ENCODE peak calls at places on chromosomes 3 and 15, in four cellular contexts. One of them, this sample, is unnamed.

GRCh38 chr15:48796930-48797329 is 13.9 kb downstream of the CEP152 start:
- DNase-seq in heart right ventricle: no peak
- DNase-seq in thoracic aorta: no peak
- DNase-seq in neuronal stem cell: no peak
- DNase-seq in this sample: no peak

GRCh38 chr3:125163739-125164601 is 48.6 kb downstream of the SLC12A8 start:
- DNase-seq in heart right ventricle: no peak
- DNase-seq in thoracic aorta: no peak
- DNase-seq in neuronal stem cell: no peak
- DNase-seq in this sample: no peak

GRCh38 chr3:164208846-164209245 is 869.5 kb downstream of the SI start:
- DNase-seq in heart right ventricle: no peak
- DNase-seq in thoracic aorta: no peak
- DNase-seq in neuronal stem cell: no peak
- DNase-seq in this sample: no peak

GRCh38 chr3:126548556-126549466 is 9.9 kb downstream of the C3orf22 start:
- DNase-seq in heart right ventricle: no peak
- DNase-seq in thoracic aorta: no peak
- DNase-seq in neuronal stem cell: no peak
- DNase-seq in this sample: peak; percentile 5

GRCh38 chr3:115487972-115488371 is 135.3 kb upstream of the GAP43 start:
- DNase-seq in heart right ventricle: no peak
- DNase-seq in thoracic aorta: no peak
- DNase-seq in neuronal stem cell: no peak
- DNase-seq in this sample: no peak

GRCh38 chr3:119630562-119631329 is 29.6 kb downstream of the POPDC2 start:
- DNase-seq in heart right ventricle: no peak
- DNase-seq in thoracic aorta: no peak
- DNase-seq in neuronal stem cell: no peak
- DNase-seq in this sample: no peak

GRCh38 chr3:98974442-98974841 is 72.9 kb upstream of the DCBLD2 start:
- DNase-seq in heart right ventricle: no peak
- DNase-seq in thoracic aorta: no peak
- DNase-seq in neuronal stem cell: no peak
- DNase-seq in this sample: no peak

GRCh38 chr3:187986514-187986934 is 167.4 kb upstream of the LPP start:
- DNase-seq in heart right ventricle: no peak
- DNase-seq in thoracic aorta: no peak
- DNase-seq in neuronal stem cell: no peak
- DNase-seq in this sample: no peak

GRCh38 chr3:159829056-159829995 is 159.3 kb upstream of the IL12A start:
- DNase-seq in heart right ventricle: no peak
- DNase-seq in thoracic aorta: no peak
- DNase-seq in neuronal stem cell: no peak
- DNase-seq in this sample: no peak

GRCh38 chr3:61701019-61701418 is 139.6 kb downstream of the PTPRG start:
- DNase-seq in heart right ventricle: no peak
- DNase-seq in thoracic aorta: no peak
- DNase-seq in neuronal stem cell: no peak
- DNase-seq in this sample: no peak

GRCh38 chr3:60277376-60277800 is 973.9 kb downstream of the FHIT start:
- DNase-seq in heart right ventricle: no peak
- DNase-seq in thoracic aorta: no peak
- DNase-seq in neuronal stem cell: no peak
- DNase-seq in this sample: no peak

GRCh38 chr3:102114264-102114979 is 265.1 kb downstream of the NFKBIZ start:
- DNase-seq in heart right ventricle: no peak
- DNase-seq in thoracic aorta: no peak
- DNase-seq in neuronal stem cell: no peak
- DNase-seq in this sample: no peak

GRCh38 chr15:36688310-36689102 is 109.1 kb downstream of the CDIN1 start:
- DNase-seq in heart right ventricle: no peak
- DNase-seq in thoracic aorta: no peak
- DNase-seq in neuronal stem cell: no peak
- DNase-seq in this sample: no peak

GRCh38 chr15:65646486-65646885 is 24.7 kb downstream of the SLC24A1 start:
- DNase-seq in heart right ventricle: no peak
- DNase-seq in thoracic aorta: no peak
- DNase-seq in neuronal stem cell: no peak
- DNase-seq in this sample: no peak

GRCh38 chr15:26148461-26148860 is 285.3 kb upstream of the ATP10A start:
- DNase-seq in heart right ventricle: no peak
- DNase-seq in thoracic aorta: no peak
- DNase-seq in neuronal stem cell: no peak
- DNase-seq in this sample: no peak

GRCh38 chr3:127371846-127372245 is 84.0 kb upstream of the PRR20G start:
- DNase-seq in heart right ventricle: no peak
- DNase-seq in thoracic aorta: no peak
- DNase-seq in neuronal stem cell: no peak
- DNase-seq in this sample: no peak

GRCh38 chr15:38558714-38559059 is 5.9 kb downstream of the RASGRP1 start:
- DNase-seq in heart right ventricle: no peak
- DNase-seq in thoracic aorta: no peak
- DNase-seq in neuronal stem cell: no peak
- DNase-seq in this sample: no peak

GRCh38 chr15:50624616-50625168 is 61.9 kb downstream of the TRPM7 start:
- DNase-seq in heart right ventricle: no peak
- DNase-seq in thoracic aorta: no peak
- DNase-seq in neuronal stem cell: no peak
- DNase-seq in this sample: no peak

GRCh38 chr15:79184465-79184892 is 93.9 kb upstream of the RASGRF1 start:
- DNase-seq in heart right ventricle: peak; percentile 75
- DNase-seq in thoracic aorta: peak; percentile 27
- DNase-seq in neuronal stem cell: peak; percentile 75
- DNase-seq in this sample: peak; percentile 78

GRCh38 chr15:69475769-69476358 is 23.2 kb downstream of the RPLP1 start:
- DNase-seq in heart right ventricle: peak; percentile 73
- DNase-seq in thoracic aorta: peak; percentile 25
- DNase-seq in neuronal stem cell: peak; percentile 60
- DNase-seq in this sample: peak; percentile 83

GRCh38 chr15:84669726-84670125 is 11.7 kb upstream of the NMB start:
- DNase-seq in heart right ventricle: no peak
- DNase-seq in thoracic aorta: no peak
- DNase-seq in neuronal stem cell: no peak
- DNase-seq in this sample: no peak

GRCh38 chr3:49591615-49592014 is 37.3 kb downstream of the BSN start:
- DNase-seq in heart right ventricle: no peak
- DNase-seq in thoracic aorta: no peak
- DNase-seq in neuronal stem cell: no peak
- DNase-seq in this sample: no peak

GRCh38 chr15:51343466-51343865 is 2.0 kb downstream of the GLDN start:
- DNase-seq in heart right ventricle: no peak
- DNase-seq in thoracic aorta: no peak
- DNase-seq in neuronal stem cell: no peak
- DNase-seq in this sample: no peak

GRCh38 chr3:126887686-126888085 is 95.2 kb upstream of the PLXNA1 start:
- DNase-seq in heart right ventricle: no peak
- DNase-seq in thoracic aorta: no peak
- DNase-seq in neuronal stem cell: no peak
- DNase-seq in this sample: no peak

GRCh38 chr3:11601446-11602241 is 42.1 kb downstream of the VGLL4 start:
- DNase-seq in heart right ventricle: peak; percentile 75
- DNase-seq in thoracic aorta: peak; percentile 57
- DNase-seq in neuronal stem cell: no peak
- DNase-seq in this sample: peak; percentile 35

GRCh38 chr3:49716691-49717538 is 2.6 kb downstream of the AMIGO3 start:
- DNase-seq in heart right ventricle: no peak
- DNase-seq in thoracic aorta: no peak
- DNase-seq in neuronal stem cell: no peak
- DNase-seq in this sample: peak; percentile 64

GRCh38 chr3:137163958-137164357 is 206.2 kb downstream of the IL20RB start:
- DNase-seq in heart right ventricle: no peak
- DNase-seq in thoracic aorta: no peak
- DNase-seq in neuronal stem cell: no peak
- DNase-seq in this sample: no peak

GRCh38 chr3:61966200-61966599 is 404.8 kb downstream of the PTPRG start:
- DNase-seq in heart right ventricle: no peak
- DNase-seq in thoracic aorta: no peak
- DNase-seq in neuronal stem cell: no peak
- DNase-seq in this sample: no peak

GRCh38 chr15:91552555-91552954 is 301.0 kb upstream of the SLCO3A1 start:
- DNase-seq in heart right ventricle: no peak
- DNase-seq in thoracic aorta: no peak
- DNase-seq in neuronal stem cell: no peak
- DNase-seq in this sample: no peak

GRCh38 chr15:99709243-99709986 is 23.8 kb downstream of the LYSMD4 start:
- DNase-seq in heart right ventricle: no peak
- DNase-seq in thoracic aorta: no peak
- DNase-seq in neuronal stem cell: no peak
- DNase-seq in this sample: no peak

GRCh38 chr15:99707481-99708270 is 25.6 kb downstream of the LYSMD4 start:
- DNase-seq in heart right ventricle: no peak
- DNase-seq in thoracic aorta: no peak
- DNase-seq in neuronal stem cell: no peak
- DNase-seq in this sample: no peak

GRCh38 chr15:99706557-99707303 is 26.5 kb downstream of the LYSMD4 start:
- DNase-seq in heart right ventricle: no peak
- DNase-seq in thoracic aorta: no peak
- DNase-seq in neuronal stem cell: no peak
- DNase-seq in this sample: no peak

GRCh38 chr15:99711685-99712084 is 21.6 kb downstream of the LYSMD4 start:
- DNase-seq in heart right ventricle: peak; percentile 38
- DNase-seq in thoracic aorta: no peak
- DNase-seq in neuronal stem cell: no peak
- DNase-seq in this sample: no peak

DNA sequence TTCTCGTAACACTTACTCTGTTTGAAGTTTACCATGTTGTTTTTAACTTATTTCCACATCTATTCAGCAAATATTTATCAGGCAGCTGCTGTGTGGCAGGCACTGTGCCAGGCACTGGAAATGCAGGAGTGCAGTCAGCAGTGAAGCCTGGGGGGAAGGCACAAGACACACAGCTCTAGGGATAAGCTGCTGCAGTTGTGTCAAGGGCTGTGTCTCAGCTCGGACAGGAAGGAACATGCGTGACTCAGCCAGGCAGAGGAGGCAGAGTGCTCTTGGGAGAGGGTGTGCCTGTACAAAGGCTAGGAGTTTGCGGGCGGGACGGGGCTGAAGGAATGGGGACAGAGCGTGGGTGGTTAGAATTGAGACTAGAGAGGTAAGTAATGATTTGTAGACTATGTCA is 24.7 kb downstream of the LYSMD4 start:
- DNase-seq in heart right ventricle: peak; percentile 77
- DNase-seq in thoracic aorta: peak; percentile 69
- DNase-seq in neuronal stem cell: no peak
- DNase-seq in this sample: peak; percentile 93
- H3K27ac ChIP-seq in heart right ventricle: peak overlapping the region; percentile 71
- H3K27ac ChIP-seq in thoracic aorta: peak overlapping the region; percentile 86
- H3K27ac ChIP-seq in neuronal stem cell: no peak overlapping the region
- H3K27ac ChIP-seq in this sample: peak overlapping the region; percentile 83

DNA sequence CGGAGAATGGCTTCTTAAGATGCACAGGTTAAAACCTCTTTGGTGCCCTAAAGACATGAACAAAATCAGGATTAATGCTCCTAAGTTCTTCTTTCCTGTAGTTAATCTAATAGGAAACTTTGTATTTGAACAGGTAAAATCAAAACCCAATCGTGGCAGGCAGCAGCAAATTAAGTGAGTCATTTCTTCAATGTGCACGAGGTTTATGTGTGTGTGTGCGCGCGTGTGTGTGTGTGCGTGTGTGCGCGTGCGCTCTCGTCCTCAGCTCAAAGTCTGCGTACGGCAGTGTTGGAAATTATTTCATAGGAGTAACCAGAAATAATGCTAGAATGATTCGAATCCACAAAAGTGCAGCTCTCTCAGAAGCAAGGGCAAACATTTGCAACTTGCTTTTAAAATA is 905 bp downstream of the FAM81A start:
- DNase-seq in heart right ventricle: no peak
- DNase-seq in thoracic aorta: no peak
- DNase-seq in neuronal stem cell: no peak
- DNase-seq in this sample: no peak
- H3K27me3 ChIP-seq in heart right ventricle: peaks cover 3% of the 10 kb centered on the region
- H3K27me3 ChIP-seq in thoracic aorta: no peaks in the 10 kb centered on the region
- H3K27me3 ChIP-seq in neuronal stem cell: peaks cover 35% of the 10 kb centered on the region
- H3K27me3 ChIP-seq in this sample: no peaks in the 10 kb centered on the region

GRCh38 chr3:16480861-16481569 is 32.5 kb downstream of the RFTN1 start:
- DNase-seq in heart right ventricle: no peak
- DNase-seq in thoracic aorta: no peak
- DNase-seq in neuronal stem cell: peak; percentile 9
- DNase-seq in this sample: no peak

GRCh38 chr3:16476636-16477035 is 36.9 kb downstream of the RFTN1 start:
- DNase-seq in heart right ventricle: no peak
- DNase-seq in thoracic aorta: no peak
- DNase-seq in neuronal stem cell: no peak
- DNase-seq in this sample: no peak

GRCh38 chr3:16477054-16477453 is 36.4 kb downstream of the RFTN1 start:
- DNase-seq in heart right ventricle: no peak
- DNase-seq in thoracic aorta: no peak
- DNase-seq in neuronal stem cell: no peak
- DNase-seq in this sample: no peak

GRCh38 chr3:16477501-16477900 is 36.0 kb downstream of the RFTN1 start:
- DNase-seq in heart right ventricle: no peak
- DNase-seq in thoracic aorta: no peak
- DNase-seq in neuronal stem cell: no peak
- DNase-seq in this sample: no peak

DNA sequence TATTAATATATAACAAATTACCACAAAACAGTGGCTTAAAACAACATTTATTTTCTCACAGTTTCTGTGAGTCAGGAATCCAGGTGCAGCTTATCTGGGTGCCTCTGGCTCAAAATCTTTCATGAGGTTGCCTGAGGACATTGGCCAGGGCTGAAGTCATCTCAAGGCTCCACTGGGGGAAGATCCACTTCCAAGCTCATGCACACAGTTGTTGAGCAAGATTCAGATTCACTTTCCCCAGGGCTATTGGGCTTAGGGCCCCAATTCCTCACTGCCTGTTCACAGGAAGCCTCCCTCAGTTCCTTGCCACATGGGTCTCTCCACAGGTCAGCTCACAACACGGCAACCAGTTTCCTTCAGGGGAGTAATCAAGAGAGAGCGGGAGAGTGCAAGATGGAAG is 35.0 kb downstream of the RFTN1 start:
- DNase-seq in heart right ventricle: peak; percentile 23
- DNase-seq in thoracic aorta: no peak
- DNase-seq in neuronal stem cell: no peak
- DNase-seq in this sample: no peak
- H3K4me1 ChIP-seq in heart right ventricle: peaks cover 4% of the 10 kb centered on the region
- H3K4me1 ChIP-seq in thoracic aorta: peaks cover 22% of the 10 kb centered on the region
- H3K4me1 ChIP-seq in neuronal stem cell: peaks cover 2% of the 10 kb centered on the region
- H3K4me1 ChIP-seq in this sample: peaks cover 21% of the 10 kb centered on the region

DNA sequence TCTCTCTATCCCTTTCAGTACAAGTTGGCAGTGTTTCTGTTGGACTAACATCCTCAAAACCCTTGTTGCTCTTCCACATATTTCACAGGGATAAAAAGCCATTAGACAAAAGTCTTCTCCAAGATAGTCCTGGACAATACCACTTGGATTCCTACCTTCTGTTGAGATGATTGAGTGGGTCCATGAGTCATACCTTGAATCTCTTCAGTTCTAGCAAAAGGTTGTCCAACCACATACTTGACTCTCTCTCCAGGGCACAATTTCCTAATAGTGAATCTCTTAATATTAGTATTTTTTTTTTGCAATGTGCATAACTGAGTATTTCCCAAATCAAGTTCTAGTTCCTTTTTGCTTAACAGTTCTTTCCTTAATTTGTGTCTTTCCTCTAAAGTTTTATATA is 68.5 kb upstream of the NEO1 start:
- DNase-seq in heart right ventricle: no peak
- DNase-seq in thoracic aorta: no peak
- DNase-seq in neuronal stem cell: no peak
- DNase-seq in this sample: no peak
- H3K27ac ChIP-seq in heart right ventricle: no peak overlapping the region
- H3K27ac ChIP-seq in thoracic aorta: no peak overlapping the region
- H3K27ac ChIP-seq in neuronal stem cell: no peak overlapping the region
- H3K27ac ChIP-seq in this sample: no peak overlapping the region

This sample was measured in ascending aorta.